ENCODE peak calls at places on chromosomes 5 and 9, in seven cellular contexts. One of them, this sample, is unnamed.

GRCh38 chr5:89047591-89047990 is 164.6 kb upstream of the MEF2C start:
- DNase-seq in caudate nucleus: no peak
- DNase-seq in sciatic nerve: no peak
- DNase-seq in head of caudate nucleus: no peak
- DNase-seq in H7: no peak
- DNase-seq in stimulated activated CD4-positive, alpha-beta T cell treated with anti-CD3 and anti-CD28 coated beads, Interleukin-2, amount 100 ng/mL, for 24 hours: no peak
- DNase-seq in EL: no peak
- DNase-seq in this sample: no peak

GRCh38 chr9:4137755-4138154 is 162.1 kb downstream of the GLIS3 start:
- DNase-seq in caudate nucleus: no peak
- DNase-seq in sciatic nerve: no peak
- DNase-seq in head of caudate nucleus: no peak
- DNase-seq in H7: no peak
- DNase-seq in stimulated activated CD4-positive, alpha-beta T cell treated with anti-CD3 and anti-CD28 coated beads, Interleukin-2, amount 100 ng/mL, for 24 hours: no peak
- DNase-seq in EL: peak; percentile 84
- DNase-seq in this sample: no peak

GRCh38 chr5:72402959-72403628 is 82.9 kb downstream of the PTCD2 start:
- DNase-seq in caudate nucleus: no peak
- DNase-seq in sciatic nerve: no peak
- DNase-seq in head of caudate nucleus: no peak
- DNase-seq in H7: peak; percentile 33
- DNase-seq in stimulated activated CD4-positive, alpha-beta T cell treated with anti-CD3 and anti-CD28 coated beads, Interleukin-2, amount 100 ng/mL, for 24 hours: peak; percentile 9
- DNase-seq in EL: no peak
- DNase-seq in this sample: no peak

GRCh38 chr5:2119578-2119977 is 236.9 kb upstream of the IRX4 start:
- DNase-seq in caudate nucleus: no peak
- DNase-seq in sciatic nerve: no peak
- DNase-seq in head of caudate nucleus: no peak
- DNase-seq in H7: no peak
- DNase-seq in stimulated activated CD4-positive, alpha-beta T cell treated with anti-CD3 and anti-CD28 coated beads, Interleukin-2, amount 100 ng/mL, for 24 hours: no peak
- DNase-seq in EL: no peak
- DNase-seq in this sample: no peak

GRCh38 chr5:7686794-7687193 is 164.1 kb downstream of the CFAP90 start:
- DNase-seq in caudate nucleus: no peak
- DNase-seq in sciatic nerve: no peak
- DNase-seq in head of caudate nucleus: no peak
- DNase-seq in H7: peak; percentile 41
- DNase-seq in stimulated activated CD4-positive, alpha-beta T cell treated with anti-CD3 and anti-CD28 coated beads, Interleukin-2, amount 100 ng/mL, for 24 hours: no peak
- DNase-seq in EL: no peak
- DNase-seq in this sample: no peak

GRCh38 chr9:133370680-133371079 is 5.2 kb downstream of the SURF4 start:
- DNase-seq in caudate nucleus: no peak
- DNase-seq in sciatic nerve: no peak
- DNase-seq in head of caudate nucleus: no peak
- DNase-seq in H7: no peak
- DNase-seq in stimulated activated CD4-positive, alpha-beta T cell treated with anti-CD3 and anti-CD28 coated beads, Interleukin-2, amount 100 ng/mL, for 24 hours: no peak
- DNase-seq in EL: no peak
- DNase-seq in this sample: no peak

GRCh38 chr9:125747765-125748510 is 765 bp downstream of the PBX3 start:
- DNase-seq in caudate nucleus: peak; percentile 42
- DNase-seq in sciatic nerve: peak; percentile 74
- DNase-seq in head of caudate nucleus: peak; percentile 28
- DNase-seq in H7: peak; percentile 76
- DNase-seq in stimulated activated CD4-positive, alpha-beta T cell treated with anti-CD3 and anti-CD28 coated beads, Interleukin-2, amount 100 ng/mL, for 24 hours: peak; percentile 39
- DNase-seq in EL: peak; percentile 43
- DNase-seq in this sample: peak; percentile 55

GRCh38 chr5:72036951-72037350 is 70.3 kb upstream of the MAP1B start:
- DNase-seq in caudate nucleus: no peak
- DNase-seq in sciatic nerve: no peak
- DNase-seq in head of caudate nucleus: no peak
- DNase-seq in H7: peak; percentile 19
- DNase-seq in stimulated activated CD4-positive, alpha-beta T cell treated with anti-CD3 and anti-CD28 coated beads, Interleukin-2, amount 100 ng/mL, for 24 hours: no peak
- DNase-seq in EL: peak; percentile 53
- DNase-seq in this sample: no peak

GRCh38 chr5:43993634-43994395 is 390.8 kb downstream of the NNT start:
- DNase-seq in caudate nucleus: no peak
- DNase-seq in sciatic nerve: no peak
- DNase-seq in head of caudate nucleus: no peak
- DNase-seq in H7: no peak
- DNase-seq in stimulated activated CD4-positive, alpha-beta T cell treated with anti-CD3 and anti-CD28 coated beads, Interleukin-2, amount 100 ng/mL, for 24 hours: no peak
- DNase-seq in EL: no peak
- DNase-seq in this sample: no peak

GRCh38 chr9:16343249-16344237 is 526.9 kb downstream of the BNC2 start:
- DNase-seq in caudate nucleus: no peak
- DNase-seq in sciatic nerve: no peak
- DNase-seq in head of caudate nucleus: no peak
- DNase-seq in H7: no peak
- DNase-seq in stimulated activated CD4-positive, alpha-beta T cell treated with anti-CD3 and anti-CD28 coated beads, Interleukin-2, amount 100 ng/mL, for 24 hours: no peak
- DNase-seq in EL: no peak
- DNase-seq in this sample: no peak

GRCh38 chr5:74173260-74173659 is 467.3 kb downstream of the ENC1 start:
- DNase-seq in caudate nucleus: no peak
- DNase-seq in sciatic nerve: no peak
- DNase-seq in head of caudate nucleus: no peak
- DNase-seq in H7: peak; percentile 22
- DNase-seq in stimulated activated CD4-positive, alpha-beta T cell treated with anti-CD3 and anti-CD28 coated beads, Interleukin-2, amount 100 ng/mL, for 24 hours: no peak
- DNase-seq in EL: no peak
- DNase-seq in this sample: no peak

GRCh38 chr9:114776683-114777399 is 29.0 kb downstream of the TNFSF15 start:
- DNase-seq in caudate nucleus: no peak
- DNase-seq in sciatic nerve: no peak
- DNase-seq in head of caudate nucleus: no peak
- DNase-seq in H7: no peak
- DNase-seq in stimulated activated CD4-positive, alpha-beta T cell treated with anti-CD3 and anti-CD28 coated beads, Interleukin-2, amount 100 ng/mL, for 24 hours: no peak
- DNase-seq in EL: no peak
- DNase-seq in this sample: no peak

GRCh38 chr9:14372437-14373318 is 58.7 kb upstream of the NFIB start:
- DNase-seq in caudate nucleus: no peak
- DNase-seq in sciatic nerve: no peak
- DNase-seq in head of caudate nucleus: no peak
- DNase-seq in H7: peak; percentile 42
- DNase-seq in stimulated activated CD4-positive, alpha-beta T cell treated with anti-CD3 and anti-CD28 coated beads, Interleukin-2, amount 100 ng/mL, for 24 hours: no peak
- DNase-seq in EL: peak; percentile 84
- DNase-seq in this sample: peak; percentile 73

GRCh38 chr5:139419793-139420192 is 15.9 kb upstream of the SPATA24 start:
- DNase-seq in caudate nucleus: no peak
- DNase-seq in sciatic nerve: no peak
- DNase-seq in head of caudate nucleus: no peak
- DNase-seq in H7: peak; percentile 52
- DNase-seq in stimulated activated CD4-positive, alpha-beta T cell treated with anti-CD3 and anti-CD28 coated beads, Interleukin-2, amount 100 ng/mL, for 24 hours: no peak
- DNase-seq in EL: no peak
- DNase-seq in this sample: no peak

GRCh38 chr5:6728011-6728794 is 15.0 kb downstream of the TENT4A start:
- DNase-seq in caudate nucleus: no peak
- DNase-seq in sciatic nerve: no peak
- DNase-seq in head of caudate nucleus: no peak
- DNase-seq in H7: peak; percentile 80
- DNase-seq in stimulated activated CD4-positive, alpha-beta T cell treated with anti-CD3 and anti-CD28 coated beads, Interleukin-2, amount 100 ng/mL, for 24 hours: no peak
- DNase-seq in EL: no peak
- DNase-seq in this sample: no peak

GRCh38 chr9:117156150-117156688 is 258.6 kb downstream of the ASTN2 start:
- DNase-seq in caudate nucleus: no peak
- DNase-seq in sciatic nerve: no peak
- DNase-seq in head of caudate nucleus: no peak
- DNase-seq in H7: no peak
- DNase-seq in stimulated activated CD4-positive, alpha-beta T cell treated with anti-CD3 and anti-CD28 coated beads, Interleukin-2, amount 100 ng/mL, for 24 hours: no peak
- DNase-seq in EL: no peak
- DNase-seq in this sample: no peak

GRCh38 chr9:125768803-125769202 is 21.6 kb downstream of the PBX3 start:
- DNase-seq in caudate nucleus: no peak
- DNase-seq in sciatic nerve: no peak
- DNase-seq in head of caudate nucleus: no peak
- DNase-seq in H7: no peak
- DNase-seq in stimulated activated CD4-positive, alpha-beta T cell treated with anti-CD3 and anti-CD28 coated beads, Interleukin-2, amount 100 ng/mL, for 24 hours: no peak
- DNase-seq in EL: no peak
- DNase-seq in this sample: no peak

GRCh38 chr9:112487008-112487798 is 576 bp downstream of the KIAA1958 start:
- DNase-seq in caudate nucleus: peak; percentile 64
- DNase-seq in sciatic nerve: peak; percentile 76
- DNase-seq in head of caudate nucleus: peak; percentile 43
- DNase-seq in H7: peak; percentile 86
- DNase-seq in stimulated activated CD4-positive, alpha-beta T cell treated with anti-CD3 and anti-CD28 coated beads, Interleukin-2, amount 100 ng/mL, for 24 hours: peak; percentile 64
- DNase-seq in EL: peak; percentile 65
- DNase-seq in this sample: peak; percentile 62

GRCh38 chr5:96597441-96598020 is 64.6 kb upstream of the CAST start:
- DNase-seq in caudate nucleus: peak; percentile 17
- DNase-seq in sciatic nerve: no peak
- DNase-seq in head of caudate nucleus: peak; percentile 48
- DNase-seq in H7: no peak
- DNase-seq in stimulated activated CD4-positive, alpha-beta T cell treated with anti-CD3 and anti-CD28 coated beads, Interleukin-2, amount 100 ng/mL, for 24 hours: no peak
- DNase-seq in EL: peak; percentile 31
- DNase-seq in this sample: no peak

GRCh38 chr9:93218161-93218560 is 34.2 kb downstream of the WNK2 start:
- DNase-seq in caudate nucleus: no peak
- DNase-seq in sciatic nerve: no peak
- DNase-seq in head of caudate nucleus: no peak
- DNase-seq in H7: no peak
- DNase-seq in stimulated activated CD4-positive, alpha-beta T cell treated with anti-CD3 and anti-CD28 coated beads, Interleukin-2, amount 100 ng/mL, for 24 hours: no peak
- DNase-seq in EL: no peak
- DNase-seq in this sample: peak; percentile 58

GRCh38 chr5:151086905-151087360 is 6.1 kb upstream of the TNIP1 start:
- DNase-seq in caudate nucleus: no peak
- DNase-seq in sciatic nerve: no peak
- DNase-seq in head of caudate nucleus: no peak
- DNase-seq in H7: peak; percentile 79
- DNase-seq in stimulated activated CD4-positive, alpha-beta T cell treated with anti-CD3 and anti-CD28 coated beads, Interleukin-2, amount 100 ng/mL, for 24 hours: peak; percentile 75
- DNase-seq in EL: no peak
- DNase-seq in this sample: no peak

GRCh38 chr5:120101771-120102170 is 362.3 kb upstream of the PRR16 start:
- DNase-seq in caudate nucleus: no peak
- DNase-seq in sciatic nerve: no peak
- DNase-seq in head of caudate nucleus: no peak
- DNase-seq in H7: no peak
- DNase-seq in stimulated activated CD4-positive, alpha-beta T cell treated with anti-CD3 and anti-CD28 coated beads, Interleukin-2, amount 100 ng/mL, for 24 hours: no peak
- DNase-seq in EL: no peak
- DNase-seq in this sample: no peak

GRCh38 chr5:14521748-14522147 is 59.8 kb upstream of the OTULINL start:
- DNase-seq in caudate nucleus: no peak
- DNase-seq in sciatic nerve: no peak
- DNase-seq in head of caudate nucleus: peak; percentile 38
- DNase-seq in H7: no peak
- DNase-seq in stimulated activated CD4-positive, alpha-beta T cell treated with anti-CD3 and anti-CD28 coated beads, Interleukin-2, amount 100 ng/mL, for 24 hours: no peak
- DNase-seq in EL: no peak
- DNase-seq in this sample: no peak

GRCh38 chr9:93679536-93680444 is 103.4 kb downstream of the PHF2 start:
- DNase-seq in caudate nucleus: no peak
- DNase-seq in sciatic nerve: peak; percentile 33
- DNase-seq in head of caudate nucleus: peak; percentile 4
- DNase-seq in H7: peak; percentile 58
- DNase-seq in stimulated activated CD4-positive, alpha-beta T cell treated with anti-CD3 and anti-CD28 coated beads, Interleukin-2, amount 100 ng/mL, for 24 hours: no peak
- DNase-seq in EL: no peak
- DNase-seq in this sample: peak; percentile 1